ENCODE peak calls at places on chromosomes 7 and 10, in four cellular contexts. One of them, this sample, is unnamed.

GRCh38 chr7:1112109-1112508 is 24.2 kb downstream of the GPER1 start:
- DNase-seq in A549: no peak
- DNase-seq in HCT116: no peak
- DNase-seq in Peyer's patch: no peak
- DNase-seq in this sample: no peak

GRCh38 chr7:134778941-134779740 is at the start of gene CALD1:
- DNase-seq in Peyer's patch: peak
- DNase-seq in A549: peak
- DNase-seq in HCT116: peak
- DNase-seq in this sample: no peak

GRCh38 chr7:7481801-7482200 is 53.9 kb downstream of the COL28A1 start:
- DNase-seq in HCT116: no peak
- DNase-seq in Peyer's patch: no peak
- DNase-seq in A549: no peak
- DNase-seq in this sample: no peak

GRCh38 chr7:25812086-25812855 is 339.7 kb upstream of the NFE2L3 start:
- DNase-seq in A549: no peak
- DNase-seq in Peyer's patch: no peak
- DNase-seq in HCT116: no peak
- DNase-seq in this sample: no peak

GRCh38 chr7:130982651-130983050 is 248.6 kb upstream of the KLF14 start:
- DNase-seq in Peyer's patch: no peak
- DNase-seq in HCT116: no peak
- DNase-seq in A549: no peak
- DNase-seq in this sample: no peak

GRCh38 chr7:139738101-139738489 is 39.7 kb downstream of the HIPK2 start:
- DNase-seq in A549: no peak
- DNase-seq in HCT116: no peak
- DNase-seq in Peyer's patch: no peak
- DNase-seq in this sample: no peak

GRCh38 chr7:40865441-40866233 is 730.8 kb downstream of the SUGCT start:
- DNase-seq in A549: no peak
- DNase-seq in Peyer's patch: no peak
- DNase-seq in HCT116: no peak
- DNase-seq in this sample: no peak

GRCh38 chr7:50661345-50662058 is 96.3 kb upstream of the DDC start:
- DNase-seq in HCT116: no peak
- DNase-seq in Peyer's patch: no peak
- DNase-seq in A549: no peak
- DNase-seq in this sample: no peak

GRCh38 chr7:65239707-65240352 is 133.8 kb upstream of the ZNF92 start:
- DNase-seq in A549: peak
- DNase-seq in HCT116: no peak
- DNase-seq in Peyer's patch: no peak
- DNase-seq in this sample: no peak

GRCh38 chr7:45585628-45586027 is 11.5 kb downstream of the ADCY1 start:
- DNase-seq in HCT116: no peak
- DNase-seq in A549: no peak
- DNase-seq in Peyer's patch: no peak
- DNase-seq in this sample: no peak

GRCh38 chr10:69960606-69961167 is 92.0 kb upstream of the MACROH2A2 start:
- DNase-seq in A549: no peak
- DNase-seq in HCT116: no peak
- DNase-seq in Peyer's patch: peak
- DNase-seq in this sample: no peak

GRCh38 chr10:80473096-80473657 is 19.1 kb downstream of the TSPAN14 start:
- DNase-seq in HCT116: no peak
- DNase-seq in Peyer's patch: no peak
- DNase-seq in A549: no peak
- DNase-seq in this sample: no peak

GRCh38 chr7:191105-192034 is 1.0 kb upstream of the FAM20C start:
- DNase-seq in HCT116: peak
- DNase-seq in A549: peak
- DNase-seq in Peyer's patch: no peak
- DNase-seq in this sample: no peak

GRCh38 chr10:88270871-88271713 is 312.0 kb downstream of the RNLS start:
- DNase-seq in A549: no peak
- DNase-seq in HCT116: no peak
- DNase-seq in Peyer's patch: no peak
- DNase-seq in this sample: no peak

GRCh38 chr7:157676001-157676400 is 339.2 kb downstream of the DNAJB6 start:
- DNase-seq in Peyer's patch: peak
- DNase-seq in A549: no peak
- DNase-seq in HCT116: no peak
- DNase-seq in this sample: no peak

GRCh38 chr10:88318803-88319202 is 264.3 kb downstream of the RNLS start:
- DNase-seq in A549: peak
- DNase-seq in Peyer's patch: no peak
- DNase-seq in HCT116: peak
- DNase-seq in this sample: peak

GRCh38 chr7:105924950-105925349 is 38.1 kb upstream of the CDHR3 start:
- DNase-seq in A549: no peak
- DNase-seq in HCT116: no peak
- DNase-seq in Peyer's patch: no peak
- DNase-seq in this sample: no peak

GRCh38 chr10:77393821-77394501 is 243.6 kb downstream of the KCNMA1 start:
- DNase-seq in A549: no peak
- DNase-seq in Peyer's patch: no peak
- DNase-seq in HCT116: no peak
- DNase-seq in this sample: no peak

GRCh38 chr7:22445140-22445722 is 54.8 kb downstream of the STEAP1B start:
- DNase-seq in HCT116: no peak
- DNase-seq in A549: no peak
- DNase-seq in Peyer's patch: peak
- DNase-seq in this sample: no peak

GRCh38 chr10:120606051-120606764 is 149.2 kb downstream of the PLPP4 start:
- DNase-seq in Peyer's patch: no peak
- DNase-seq in A549: no peak
- DNase-seq in HCT116: no peak
- DNase-seq in this sample: no peak

GRCh38 chr7:75056476-75056875 is 17.1 kb downstream of the RCC1L start:
- DNase-seq in Peyer's patch: no peak
- DNase-seq in A549: no peak
- DNase-seq in HCT116: no peak
- DNase-seq in this sample: no peak

GRCh38 chr10:132058111-132058745 is 7.5 kb upstream of the JAKMIP3 start:
- DNase-seq in Peyer's patch: no peak
- DNase-seq in HCT116: no peak
- DNase-seq in A549: no peak
- DNase-seq in this sample: no peak

GRCh38 chr7:24440851-24441250 is 132.4 kb upstream of the PALS2 start:
- DNase-seq in Peyer's patch: no peak
- DNase-seq in HCT116: no peak
- DNase-seq in A549: no peak
- DNase-seq in this sample: no peak

GRCh38 chr10:93103953-93104352 is 30.3 kb downstream of the CYP26A1 start:
- DNase-seq in Peyer's patch: no peak
- DNase-seq in HCT116: no peak
- DNase-seq in A549: no peak
- DNase-seq in this sample: no peak

GRCh38 chr10:58754419-58755180 is 241.9 kb downstream of the BICC1 start:
- DNase-seq in Peyer's patch: no peak
- DNase-seq in A549: no peak
- DNase-seq in HCT116: no peak
- DNase-seq in this sample: no peak

DNA sequence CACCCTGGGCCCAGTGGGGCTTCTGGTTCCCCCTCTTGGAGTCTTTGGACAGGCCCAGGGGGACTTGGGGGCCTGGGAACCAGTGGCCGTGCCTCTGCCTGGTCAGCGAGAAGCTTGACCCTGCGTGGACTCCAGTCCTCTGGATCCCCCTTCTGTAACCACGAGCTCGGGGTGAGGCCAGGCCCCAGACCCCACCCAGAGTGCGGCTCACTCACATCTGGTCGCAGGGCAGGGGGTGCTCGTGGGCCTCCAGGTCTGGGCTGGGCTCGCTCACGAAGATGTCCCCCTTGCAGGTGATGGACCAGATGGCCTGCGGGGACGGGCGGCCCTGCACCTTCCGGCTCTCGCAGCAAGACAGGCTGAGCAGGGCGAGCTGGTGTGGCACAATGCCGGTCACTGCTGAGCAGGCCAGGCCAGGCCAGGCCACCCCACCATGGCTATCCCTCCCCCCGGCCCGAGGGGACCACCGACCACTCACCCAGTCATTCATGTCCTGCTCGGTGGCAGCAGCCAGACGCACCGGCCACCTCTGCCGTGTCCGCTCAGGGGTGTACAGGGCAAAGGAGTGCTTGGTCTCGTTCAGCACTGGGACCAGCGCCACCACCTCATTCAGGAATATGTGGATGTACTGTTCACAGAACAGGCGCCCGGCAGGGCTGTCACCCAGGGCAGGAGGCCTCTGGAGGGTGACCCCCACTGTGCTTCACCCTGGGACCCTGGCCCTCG is 19.7 kb downstream of the BHLHA15 start:
- DNase-seq in Peyer's patch: no peak
- DNase-seq in HCT116: no peak
- DNase-seq in A549: no peak
- DNase-seq in this sample: no peak
- TF ChIP-seq POLR2A in Peyer's patch: no peak
- TF ChIP-seq POLR2A in HCT116: no peak
- TF ChIP-seq POLR2A in A549: no peak
- TF ChIP-seq POLR2A in this sample: no peak

DNA sequence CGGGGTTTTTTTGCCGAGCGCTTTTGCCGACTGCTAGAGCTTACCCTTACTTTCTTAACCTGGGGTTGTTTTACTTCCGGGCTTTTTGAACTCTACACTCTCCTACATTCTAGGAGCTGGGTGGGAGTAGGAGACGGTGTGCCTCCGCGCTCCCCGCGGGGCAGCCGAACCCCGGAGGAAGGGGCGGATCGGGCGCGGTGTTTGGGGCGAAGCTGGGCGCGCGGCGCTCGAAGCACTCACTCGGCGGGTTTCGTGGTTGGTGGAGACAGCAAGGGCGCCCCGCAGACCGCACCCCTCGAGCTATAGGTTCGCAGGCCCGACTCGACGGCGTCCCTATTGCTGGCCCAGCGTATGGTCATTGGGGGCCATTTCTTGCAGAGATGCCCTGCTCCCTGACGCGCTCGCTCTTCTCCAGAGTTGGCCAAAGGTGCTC is 245 bp downstream of the ZNF518A start:
- DNase-seq in HCT116: no peak
- DNase-seq in Peyer's patch: peak
- DNase-seq in A549: peak
- DNase-seq in this sample: peak
- TF ChIP-seq POLR2A in HCT116: no peak
- TF ChIP-seq POLR2A in Peyer's patch: peak
- TF ChIP-seq POLR2A in A549: peak
- TF ChIP-seq POLR2A in this sample: peak

GRCh38 chr7:33111614-33112013 is 2.4 kb upstream of the RP9 start:
- DNase-seq in Peyer's patch: no peak
- DNase-seq in HCT116: no peak
- DNase-seq in A549: no peak
- DNase-seq in this sample: no peak

GRCh38 chr7:33109758-33110238 is 594 bp upstream of the RP9 start:
- DNase-seq in Peyer's patch: no peak
- DNase-seq in A549: peak
- DNase-seq in HCT116: no peak
- DNase-seq in this sample: peak

GRCh38 chr7:33107136-33108066 is 1.8 kb downstream of the RP9 start:
- DNase-seq in Peyer's patch: no peak
- DNase-seq in A549: peak
- DNase-seq in HCT116: no peak
- DNase-seq in this sample: peak

GRCh38 chr7:33108591-33108930 is 643 bp downstream of the RP9 start:
- DNase-seq in A549: peak
- DNase-seq in HCT116: no peak
- DNase-seq in Peyer's patch: no peak
- DNase-seq in this sample: peak

DNA sequence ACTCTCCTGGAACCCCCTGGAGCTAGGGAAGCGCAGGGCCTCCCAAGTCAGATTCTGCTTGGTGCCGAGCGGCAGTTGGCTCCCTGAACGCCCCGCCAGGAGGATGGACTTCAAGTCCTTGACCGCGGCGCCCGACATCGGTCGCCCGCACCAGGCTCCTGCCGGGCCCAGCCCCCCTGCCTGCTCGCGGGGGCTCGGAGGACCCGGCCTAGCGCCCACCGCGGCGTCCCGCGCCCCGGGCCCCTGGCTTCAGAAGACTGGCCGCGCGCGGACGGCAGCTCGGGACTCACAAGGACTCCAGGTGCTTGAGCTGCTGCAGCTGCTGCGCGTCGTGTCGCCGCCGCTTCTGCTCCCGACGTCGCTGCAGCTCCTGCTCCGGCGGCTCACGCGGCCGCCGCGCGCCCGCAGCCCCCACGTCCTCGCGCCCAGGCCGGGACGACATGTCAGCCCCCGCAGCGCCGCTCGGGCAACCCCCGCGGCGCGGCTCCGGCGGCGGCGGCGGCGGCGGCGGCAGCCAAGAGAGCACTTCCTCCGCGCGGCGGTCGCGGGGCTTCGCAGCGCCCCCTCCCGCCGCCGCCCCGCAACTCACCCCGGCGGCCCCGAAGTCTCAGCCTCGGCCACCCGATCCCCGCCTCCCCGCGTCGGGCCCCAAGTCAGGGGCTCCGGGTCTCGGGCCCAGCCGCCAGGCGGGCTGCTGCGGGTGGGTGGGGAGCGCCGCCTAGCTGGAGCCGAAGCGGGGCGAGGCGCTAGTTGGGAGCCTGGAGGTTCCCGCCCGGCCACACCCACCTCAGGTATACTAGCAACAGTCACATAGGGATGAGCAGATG is at the start of gene RP9:
- DNase-seq in A549: peak
- DNase-seq in HCT116: peak
- DNase-seq in Peyer's patch: peak
- DNase-seq in this sample: peak
- TF ChIP-seq POLR2A in A549: peak
- TF ChIP-seq POLR2A in HCT116: peak
- TF ChIP-seq POLR2A in Peyer's patch: peak
- TF ChIP-seq POLR2A in this sample: peak

DNA sequence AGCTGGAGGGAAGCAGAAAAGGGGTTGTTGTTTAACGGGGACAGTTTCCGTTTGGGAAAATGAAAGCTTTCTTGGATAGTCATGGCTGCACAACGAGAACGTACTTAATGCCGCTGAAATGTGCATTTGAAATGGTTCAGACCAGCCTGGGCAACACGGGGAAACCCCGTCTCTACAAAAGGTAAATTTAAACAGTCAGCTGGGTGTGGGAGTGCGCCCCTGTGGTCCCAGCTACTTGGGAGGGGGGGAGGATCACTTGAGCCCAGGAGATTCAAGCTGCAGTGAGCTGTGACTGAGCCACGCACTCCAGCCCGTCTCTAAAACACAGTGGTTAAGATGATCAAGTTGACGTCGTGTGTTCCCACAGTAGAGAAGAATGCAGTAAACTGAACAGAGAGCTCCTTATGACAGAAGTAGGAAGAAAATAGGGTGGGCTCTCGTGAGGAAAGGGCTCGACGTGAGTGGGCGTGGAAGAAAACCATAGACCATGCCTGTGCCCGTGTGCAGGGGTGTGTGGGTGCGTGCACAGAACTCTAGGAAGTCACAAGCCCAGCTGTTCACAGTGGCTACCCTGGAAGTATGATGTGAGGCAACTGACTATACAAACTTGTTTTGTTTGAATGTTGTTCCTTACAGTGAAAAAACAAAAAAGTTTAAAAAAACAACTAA is 4.1 kb upstream of the FUOM start:
- DNase-seq in Peyer's patch: no peak
- DNase-seq in HCT116: no peak
- DNase-seq in A549: no peak
- DNase-seq in this sample: no peak
- TF ChIP-seq POLR2A in Peyer's patch: no peak
- TF ChIP-seq POLR2A in HCT116: no peak
- TF ChIP-seq POLR2A in A549: no peak
- TF ChIP-seq POLR2A in this sample: no peak